ENCODE peak calls at places on chromosomes 11 and 22, in ten cellular contexts. One of them, this sample, is unnamed.

GRCh38 chr11:35614949-35615569 is 3.2 kb upstream of the FJX1 start:
- DNase-seq in left cardiac atrium: no peak
- DNase-seq in SJSA1: no peak
- DNase-seq in cardiac muscle cell: no peak
- DNase-seq in WTC11: no peak
- DNase-seq in CD8-positive, alpha-beta T cell: no peak
- DNase-seq in NB4: no peak
- DNase-seq in activated CD4-positive, alpha-beta T cell treated with anti-CD3 and anti-CD28 coated beads for 48 hours: no peak
- DNase-seq in mucosa of gallbladder: no peak
- DNase-seq in HFF-Myc: no peak
- DNase-seq in this sample: no peak

GRCh38 chr11:44464741-44465140 is 100.7 kb upstream of the CD82 start:
- DNase-seq in left cardiac atrium: no peak
- DNase-seq in SJSA1: no peak
- DNase-seq in cardiac muscle cell: no peak
- DNase-seq in WTC11: no peak
- DNase-seq in CD8-positive, alpha-beta T cell: no peak
- DNase-seq in NB4: peak
- DNase-seq in activated CD4-positive, alpha-beta T cell treated with anti-CD3 and anti-CD28 coated beads for 48 hours: no peak
- DNase-seq in mucosa of gallbladder: no peak
- DNase-seq in HFF-Myc: no peak
- DNase-seq in this sample: no peak

GRCh38 chr22:30261134-30261533 is 5.5 kb downstream of the OSM start:
- DNase-seq in left cardiac atrium: no peak
- DNase-seq in SJSA1: no peak
- DNase-seq in cardiac muscle cell: no peak
- DNase-seq in WTC11: no peak
- DNase-seq in CD8-positive, alpha-beta T cell: no peak
- DNase-seq in NB4: peak
- DNase-seq in activated CD4-positive, alpha-beta T cell treated with anti-CD3 and anti-CD28 coated beads for 48 hours: no peak
- DNase-seq in mucosa of gallbladder: no peak
- DNase-seq in HFF-Myc: no peak
- DNase-seq in this sample: no peak

GRCh38 chr11:10322830-10323792 is 18.2 kb downstream of the ADM start:
- DNase-seq in left cardiac atrium: peak
- DNase-seq in SJSA1: peak
- DNase-seq in cardiac muscle cell: peak
- DNase-seq in WTC11: no peak
- DNase-seq in CD8-positive, alpha-beta T cell: peak
- DNase-seq in NB4: peak
- DNase-seq in activated CD4-positive, alpha-beta T cell treated with anti-CD3 and anti-CD28 coated beads for 48 hours: peak
- DNase-seq in mucosa of gallbladder: peak
- DNase-seq in HFF-Myc: no peak
- DNase-seq in this sample: no peak

GRCh38 chr11:11407065-11407737 is 54.2 kb upstream of the CSNK2A3 start:
- DNase-seq in left cardiac atrium: peak
- DNase-seq in SJSA1: no peak
- DNase-seq in cardiac muscle cell: peak
- DNase-seq in WTC11: no peak
- DNase-seq in CD8-positive, alpha-beta T cell: no peak
- DNase-seq in NB4: peak
- DNase-seq in activated CD4-positive, alpha-beta T cell treated with anti-CD3 and anti-CD28 coated beads for 48 hours: no peak
- DNase-seq in mucosa of gallbladder: no peak
- DNase-seq in HFF-Myc: no peak
- DNase-seq in this sample: no peak

GRCh38 chr11:73095613-73096012 is 46.5 kb downstream of the FCHSD2 start:
- DNase-seq in left cardiac atrium: no peak
- DNase-seq in SJSA1: no peak
- DNase-seq in cardiac muscle cell: peak
- DNase-seq in WTC11: no peak
- DNase-seq in CD8-positive, alpha-beta T cell: no peak
- DNase-seq in NB4: no peak
- DNase-seq in activated CD4-positive, alpha-beta T cell treated with anti-CD3 and anti-CD28 coated beads for 48 hours: no peak
- DNase-seq in mucosa of gallbladder: no peak
- DNase-seq in HFF-Myc: no peak
- DNase-seq in this sample: no peak

GRCh38 chr11:11253487-11253886 is 99.6 kb downstream of the CSNK2A3 start:
- DNase-seq in left cardiac atrium: no peak
- DNase-seq in SJSA1: no peak
- DNase-seq in cardiac muscle cell: no peak
- DNase-seq in WTC11: no peak
- DNase-seq in CD8-positive, alpha-beta T cell: no peak
- DNase-seq in NB4: no peak
- DNase-seq in activated CD4-positive, alpha-beta T cell treated with anti-CD3 and anti-CD28 coated beads for 48 hours: no peak
- DNase-seq in mucosa of gallbladder: no peak
- DNase-seq in HFF-Myc: no peak
- DNase-seq in this sample: no peak

GRCh38 chr11:12832828-12833227 is 158.6 kb downstream of the TEAD1 start:
- DNase-seq in left cardiac atrium: no peak
- DNase-seq in SJSA1: no peak
- DNase-seq in cardiac muscle cell: no peak
- DNase-seq in WTC11: no peak
- DNase-seq in CD8-positive, alpha-beta T cell: no peak
- DNase-seq in NB4: no peak
- DNase-seq in activated CD4-positive, alpha-beta T cell treated with anti-CD3 and anti-CD28 coated beads for 48 hours: no peak
- DNase-seq in mucosa of gallbladder: no peak
- DNase-seq in HFF-Myc: no peak
- DNase-seq in this sample: no peak

GRCh38 chr11:1515082-1516060 is 28.8 kb upstream of the MOB2 start:
- DNase-seq in left cardiac atrium: peak
- DNase-seq in SJSA1: peak
- DNase-seq in cardiac muscle cell: peak
- DNase-seq in WTC11: peak
- DNase-seq in CD8-positive, alpha-beta T cell: peak
- DNase-seq in NB4: peak
- DNase-seq in activated CD4-positive, alpha-beta T cell treated with anti-CD3 and anti-CD28 coated beads for 48 hours: peak
- DNase-seq in mucosa of gallbladder: peak
- DNase-seq in HFF-Myc: no peak
- DNase-seq in this sample: no peak

GRCh38 chr11:45606514-45607024 is 58.9 kb downstream of the CHST1 start:
- DNase-seq in left cardiac atrium: no peak
- DNase-seq in SJSA1: no peak
- DNase-seq in cardiac muscle cell: peak
- DNase-seq in WTC11: peak
- DNase-seq in CD8-positive, alpha-beta T cell: no peak
- DNase-seq in NB4: no peak
- DNase-seq in activated CD4-positive, alpha-beta T cell treated with anti-CD3 and anti-CD28 coated beads for 48 hours: no peak
- DNase-seq in mucosa of gallbladder: no peak
- DNase-seq in HFF-Myc: no peak
- DNase-seq in this sample: no peak

GRCh38 chr11:17494019-17494418 is 17.4 kb upstream of the ABCC8 start:
- DNase-seq in left cardiac atrium: no peak
- DNase-seq in SJSA1: no peak
- DNase-seq in cardiac muscle cell: no peak
- DNase-seq in WTC11: no peak
- DNase-seq in CD8-positive, alpha-beta T cell: no peak
- DNase-seq in NB4: no peak
- DNase-seq in activated CD4-positive, alpha-beta T cell treated with anti-CD3 and anti-CD28 coated beads for 48 hours: no peak
- DNase-seq in mucosa of gallbladder: no peak
- DNase-seq in HFF-Myc: no peak
- DNase-seq in this sample: no peak

GRCh38 chr11:34865261-34865660 is 50.9 kb downstream of the APIP start:
- DNase-seq in left cardiac atrium: no peak
- DNase-seq in SJSA1: no peak
- DNase-seq in cardiac muscle cell: no peak
- DNase-seq in WTC11: no peak
- DNase-seq in CD8-positive, alpha-beta T cell: no peak
- DNase-seq in NB4: no peak
- DNase-seq in activated CD4-positive, alpha-beta T cell treated with anti-CD3 and anti-CD28 coated beads for 48 hours: no peak
- DNase-seq in mucosa of gallbladder: no peak
- DNase-seq in HFF-Myc: no peak
- DNase-seq in this sample: no peak

GRCh38 chr11:9802291-9802861 is 138.5 kb downstream of the SWAP70 start:
- DNase-seq in left cardiac atrium: no peak
- DNase-seq in SJSA1: no peak
- DNase-seq in cardiac muscle cell: no peak
- DNase-seq in WTC11: no peak
- DNase-seq in CD8-positive, alpha-beta T cell: no peak
- DNase-seq in NB4: no peak
- DNase-seq in activated CD4-positive, alpha-beta T cell treated with anti-CD3 and anti-CD28 coated beads for 48 hours: no peak
- DNase-seq in mucosa of gallbladder: no peak
- DNase-seq in HFF-Myc: peak
- DNase-seq in this sample: no peak

GRCh38 chr22:18022851-18023250 is 1.5 kb downstream of the MICAL3 start:
- DNase-seq in left cardiac atrium: no peak
- DNase-seq in SJSA1: no peak
- DNase-seq in cardiac muscle cell: no peak
- DNase-seq in WTC11: no peak
- DNase-seq in CD8-positive, alpha-beta T cell: no peak
- DNase-seq in NB4: no peak
- DNase-seq in activated CD4-positive, alpha-beta T cell treated with anti-CD3 and anti-CD28 coated beads for 48 hours: no peak
- DNase-seq in mucosa of gallbladder: no peak
- DNase-seq in HFF-Myc: no peak
- DNase-seq in this sample: no peak

GRCh38 chr11:114163830-114164401 is 104.4 kb downstream of the ZBTB16 start:
- DNase-seq in left cardiac atrium: no peak
- DNase-seq in SJSA1: no peak
- DNase-seq in cardiac muscle cell: no peak
- DNase-seq in WTC11: no peak
- DNase-seq in CD8-positive, alpha-beta T cell: no peak
- DNase-seq in NB4: peak
- DNase-seq in activated CD4-positive, alpha-beta T cell treated with anti-CD3 and anti-CD28 coated beads for 48 hours: no peak
- DNase-seq in mucosa of gallbladder: peak
- DNase-seq in HFF-Myc: no peak
- DNase-seq in this sample: no peak

GRCh38 chr22:49331223-49331815 is 496.4 kb downstream of the BRD1 start:
- DNase-seq in left cardiac atrium: no peak
- DNase-seq in SJSA1: no peak
- DNase-seq in cardiac muscle cell: no peak
- DNase-seq in WTC11: no peak
- DNase-seq in CD8-positive, alpha-beta T cell: no peak
- DNase-seq in NB4: no peak
- DNase-seq in activated CD4-positive, alpha-beta T cell treated with anti-CD3 and anti-CD28 coated beads for 48 hours: no peak
- DNase-seq in mucosa of gallbladder: peak
- DNase-seq in HFF-Myc: no peak
- DNase-seq in this sample: peak

GRCh38 chr22:49017769-49018330 is 809.8 kb downstream of the BRD1 start:
- DNase-seq in left cardiac atrium: no peak
- DNase-seq in SJSA1: no peak
- DNase-seq in cardiac muscle cell: no peak
- DNase-seq in WTC11: no peak
- DNase-seq in CD8-positive, alpha-beta T cell: no peak
- DNase-seq in NB4: no peak
- DNase-seq in activated CD4-positive, alpha-beta T cell treated with anti-CD3 and anti-CD28 coated beads for 48 hours: no peak
- DNase-seq in mucosa of gallbladder: no peak
- DNase-seq in HFF-Myc: no peak
- DNase-seq in this sample: no peak

GRCh38 chr22:25689631-25690030 is 52.4 kb upstream of the MYO18B start:
- DNase-seq in left cardiac atrium: no peak
- DNase-seq in SJSA1: no peak
- DNase-seq in cardiac muscle cell: no peak
- DNase-seq in WTC11: no peak
- DNase-seq in CD8-positive, alpha-beta T cell: no peak
- DNase-seq in NB4: no peak
- DNase-seq in activated CD4-positive, alpha-beta T cell treated with anti-CD3 and anti-CD28 coated beads for 48 hours: no peak
- DNase-seq in mucosa of gallbladder: no peak
- DNase-seq in HFF-Myc: no peak
- DNase-seq in this sample: no peak

GRCh38 chr11:10348650-10349280 is 43.9 kb downstream of the ADM start:
- DNase-seq in left cardiac atrium: no peak
- DNase-seq in SJSA1: no peak
- DNase-seq in cardiac muscle cell: no peak
- DNase-seq in WTC11: no peak
- DNase-seq in CD8-positive, alpha-beta T cell: no peak
- DNase-seq in NB4: no peak
- DNase-seq in activated CD4-positive, alpha-beta T cell treated with anti-CD3 and anti-CD28 coated beads for 48 hours: no peak
- DNase-seq in mucosa of gallbladder: peak
- DNase-seq in HFF-Myc: no peak
- DNase-seq in this sample: peak

GRCh38 chr22:49350441-49351121 is 477.1 kb downstream of the BRD1 start:
- DNase-seq in left cardiac atrium: no peak
- DNase-seq in SJSA1: no peak
- DNase-seq in cardiac muscle cell: no peak
- DNase-seq in WTC11: peak
- DNase-seq in CD8-positive, alpha-beta T cell: no peak
- DNase-seq in NB4: peak
- DNase-seq in activated CD4-positive, alpha-beta T cell treated with anti-CD3 and anti-CD28 coated beads for 48 hours: no peak
- DNase-seq in mucosa of gallbladder: no peak
- DNase-seq in HFF-Myc: no peak
- DNase-seq in this sample: no peak

GRCh38 chr11:134554106-134554505 is 142.1 kb upstream of the B3GAT1 start:
- DNase-seq in left cardiac atrium: no peak
- DNase-seq in SJSA1: no peak
- DNase-seq in cardiac muscle cell: no peak
- DNase-seq in WTC11: no peak
- DNase-seq in CD8-positive, alpha-beta T cell: no peak
- DNase-seq in NB4: no peak
- DNase-seq in activated CD4-positive, alpha-beta T cell treated with anti-CD3 and anti-CD28 coated beads for 48 hours: no peak
- DNase-seq in mucosa of gallbladder: no peak
- DNase-seq in HFF-Myc: no peak
- DNase-seq in this sample: peak

GRCh38 chr11:66045177-66045639 is 3.8 kb downstream of the GAL3ST3 start:
- DNase-seq in left cardiac atrium: peak
- DNase-seq in SJSA1: peak
- DNase-seq in cardiac muscle cell: peak
- DNase-seq in WTC11: peak
- DNase-seq in CD8-positive, alpha-beta T cell: peak
- DNase-seq in NB4: peak
- DNase-seq in activated CD4-positive, alpha-beta T cell treated with anti-CD3 and anti-CD28 coated beads for 48 hours: peak
- DNase-seq in mucosa of gallbladder: peak
- DNase-seq in HFF-Myc: no peak
- DNase-seq in this sample: no peak

GRCh38 chr11:121129362-121130340 is 28.6 kb downstream of the TECTA start:
- DNase-seq in left cardiac atrium: peak
- DNase-seq in SJSA1: no peak
- DNase-seq in cardiac muscle cell: no peak
- DNase-seq in WTC11: no peak
- DNase-seq in CD8-positive, alpha-beta T cell: no peak
- DNase-seq in NB4: no peak
- DNase-seq in activated CD4-positive, alpha-beta T cell treated with anti-CD3 and anti-CD28 coated beads for 48 hours: no peak
- DNase-seq in mucosa of gallbladder: no peak
- DNase-seq in HFF-Myc: no peak
- DNase-seq in this sample: no peak

GRCh38 chr22:17198188-17199130 is 20.8 kb downstream of the ADA2 start:
- DNase-seq in left cardiac atrium: peak
- DNase-seq in SJSA1: no peak
- DNase-seq in cardiac muscle cell: peak
- DNase-seq in WTC11: peak
- DNase-seq in CD8-positive, alpha-beta T cell: no peak
- DNase-seq in NB4: no peak
- DNase-seq in activated CD4-positive, alpha-beta T cell treated with anti-CD3 and anti-CD28 coated beads for 48 hours: no peak
- DNase-seq in mucosa of gallbladder: peak
- DNase-seq in HFF-Myc: no peak
- DNase-seq in this sample: no peak

GRCh38 chr11:102266111-102266510 is 51.2 kb upstream of the BIRC3 start:
- DNase-seq in left cardiac atrium: no peak
- DNase-seq in SJSA1: no peak
- DNase-seq in cardiac muscle cell: no peak
- DNase-seq in WTC11: no peak
- DNase-seq in CD8-positive, alpha-beta T cell: no peak
- DNase-seq in NB4: no peak
- DNase-seq in activated CD4-positive, alpha-beta T cell treated with anti-CD3 and anti-CD28 coated beads for 48 hours: no peak
- DNase-seq in mucosa of gallbladder: no peak
- DNase-seq in HFF-Myc: no peak
- DNase-seq in this sample: no peak

GRCh38 chr22:17563936-17564391 is 666 bp downstream of the SLC25A18 start:
- DNase-seq in left cardiac atrium: peak
- DNase-seq in SJSA1: no peak
- DNase-seq in cardiac muscle cell: no peak
- DNase-seq in WTC11: no peak
- DNase-seq in CD8-positive, alpha-beta T cell: no peak
- DNase-seq in NB4: no peak
- DNase-seq in activated CD4-positive, alpha-beta T cell treated with anti-CD3 and anti-CD28 coated beads for 48 hours: no peak
- DNase-seq in mucosa of gallbladder: peak
- DNase-seq in HFF-Myc: no peak
- DNase-seq in this sample: no peak

GRCh38 chr22:36946436-36947158 is 33.2 kb downstream of the CSF2RB start:
- DNase-seq in left cardiac atrium: no peak
- DNase-seq in SJSA1: no peak
- DNase-seq in cardiac muscle cell: no peak
- DNase-seq in WTC11: no peak
- DNase-seq in CD8-positive, alpha-beta T cell: no peak
- DNase-seq in NB4: no peak
- DNase-seq in activated CD4-positive, alpha-beta T cell treated with anti-CD3 and anti-CD28 coated beads for 48 hours: no peak
- DNase-seq in mucosa of gallbladder: no peak
- DNase-seq in HFF-Myc: no peak
- DNase-seq in this sample: no peak

GRCh38 chr22:38505595-38506117 is 455 bp downstream of the DDX17 start:
- DNase-seq in left cardiac atrium: peak
- DNase-seq in SJSA1: peak
- DNase-seq in cardiac muscle cell: peak
- DNase-seq in WTC11: peak
- DNase-seq in CD8-positive, alpha-beta T cell: peak
- DNase-seq in NB4: peak
- DNase-seq in activated CD4-positive, alpha-beta T cell treated with anti-CD3 and anti-CD28 coated beads for 48 hours: peak
- DNase-seq in mucosa of gallbladder: peak
- DNase-seq in HFF-Myc: no peak
- DNase-seq in this sample: no peak

This sample was measured in vagina.